ENCODE peak calls at places on chromosomes 4 and X, in seven cellular contexts. One of them, this sample, is unnamed.

GRCh38 chr4:8737075-8737474 is 134.6 kb downstream of the HMX1 start:
- DNase-seq in stromal cell of bone marrow: no peak
- DNase-seq in type B pancreatic cell: no peak
- DNase-seq in HTR-8/SVneo: no peak
- DNase-seq in esophagus squamous epithelium: no peak
- DNase-seq in HT1080: no peak
- DNase-seq in activated T-helper 9 cell treated with anti-CD3 and anti-CD28 coated beads, Interleukin-2, amount 50 U/mL, for 16 hours: no peak
- DNase-seq in this sample: no peak

GRCh38 chr4:123399638-123400358 is 3.2 kb downstream of the SPRY1 start:
- DNase-seq in stromal cell of bone marrow: no peak
- DNase-seq in type B pancreatic cell: no peak
- DNase-seq in HTR-8/SVneo: no peak
- DNase-seq in esophagus squamous epithelium: no peak
- DNase-seq in HT1080: no peak
- DNase-seq in activated T-helper 9 cell treated with anti-CD3 and anti-CD28 coated beads, Interleukin-2, amount 50 U/mL, for 16 hours: no peak
- DNase-seq in this sample: no peak

GRCh38 chrX:86023806-86024205 is 23.6 kb downstream of the CHM start:
- DNase-seq in stromal cell of bone marrow: no peak
- DNase-seq in type B pancreatic cell: no peak
- DNase-seq in HTR-8/SVneo: no peak
- DNase-seq in esophagus squamous epithelium: no peak
- DNase-seq in HT1080: peak
- DNase-seq in activated T-helper 9 cell treated with anti-CD3 and anti-CD28 coated beads, Interleukin-2, amount 50 U/mL, for 16 hours: no peak
- DNase-seq in this sample: no peak

GRCh38 chrX:107574054-107574683 is 54.1 kb upstream of the PRPS1 start:
- DNase-seq in stromal cell of bone marrow: no peak
- DNase-seq in type B pancreatic cell: no peak
- DNase-seq in HTR-8/SVneo: no peak
- DNase-seq in esophagus squamous epithelium: no peak
- DNase-seq in HT1080: peak
- DNase-seq in activated T-helper 9 cell treated with anti-CD3 and anti-CD28 coated beads, Interleukin-2, amount 50 U/mL, for 16 hours: no peak
- DNase-seq in this sample: no peak

GRCh38 chr4:146398896-146399443 is 122.8 kb downstream of the SLC10A7 start:
- DNase-seq in stromal cell of bone marrow: no peak
- DNase-seq in type B pancreatic cell: no peak
- DNase-seq in HTR-8/SVneo: no peak
- DNase-seq in esophagus squamous epithelium: no peak
- DNase-seq in HT1080: no peak
- DNase-seq in activated T-helper 9 cell treated with anti-CD3 and anti-CD28 coated beads, Interleukin-2, amount 50 U/mL, for 16 hours: no peak
- DNase-seq in this sample: no peak

GRCh38 chr4:98474408-98474844 is 184.0 kb downstream of the TSPAN5 start:
- DNase-seq in stromal cell of bone marrow: peak
- DNase-seq in type B pancreatic cell: no peak
- DNase-seq in HTR-8/SVneo: no peak
- DNase-seq in esophagus squamous epithelium: no peak
- DNase-seq in HT1080: peak
- DNase-seq in activated T-helper 9 cell treated with anti-CD3 and anti-CD28 coated beads, Interleukin-2, amount 50 U/mL, for 16 hours: no peak
- DNase-seq in this sample: no peak

GRCh38 chr4:124243671-124244366 is 468.7 kb downstream of the ANKRD50 start:
- DNase-seq in stromal cell of bone marrow: no peak
- DNase-seq in type B pancreatic cell: no peak
- DNase-seq in HTR-8/SVneo: no peak
- DNase-seq in esophagus squamous epithelium: no peak
- DNase-seq in HT1080: no peak
- DNase-seq in activated T-helper 9 cell treated with anti-CD3 and anti-CD28 coated beads, Interleukin-2, amount 50 U/mL, for 16 hours: no peak
- DNase-seq in this sample: no peak

GRCh38 chrX:22541926-22542325 is 269.2 kb downstream of the CBLL2 start:
- DNase-seq in stromal cell of bone marrow: no peak
- DNase-seq in type B pancreatic cell: no peak
- DNase-seq in HTR-8/SVneo: no peak
- DNase-seq in esophagus squamous epithelium: no peak
- DNase-seq in HT1080: peak
- DNase-seq in activated T-helper 9 cell treated with anti-CD3 and anti-CD28 coated beads, Interleukin-2, amount 50 U/mL, for 16 hours: no peak
- DNase-seq in this sample: no peak

GRCh38 chrX:31336419-31336818 is 264.6 kb upstream of the FTHL17 start:
- DNase-seq in stromal cell of bone marrow: no peak
- DNase-seq in type B pancreatic cell: no peak
- DNase-seq in HTR-8/SVneo: no peak
- DNase-seq in esophagus squamous epithelium: no peak
- DNase-seq in HT1080: no peak
- DNase-seq in activated T-helper 9 cell treated with anti-CD3 and anti-CD28 coated beads, Interleukin-2, amount 50 U/mL, for 16 hours: no peak
- DNase-seq in this sample: no peak

GRCh38 chr4:182643801-182644311 is 273.3 kb downstream of the DCTD start:
- DNase-seq in stromal cell of bone marrow: peak
- DNase-seq in type B pancreatic cell: no peak
- DNase-seq in HTR-8/SVneo: peak
- DNase-seq in esophagus squamous epithelium: no peak
- DNase-seq in HT1080: peak
- DNase-seq in activated T-helper 9 cell treated with anti-CD3 and anti-CD28 coated beads, Interleukin-2, amount 50 U/mL, for 16 hours: no peak
- DNase-seq in this sample: no peak

GRCh38 chr4:17785858-17786257 is 4.4 kb upstream of the FAM184B start:
- DNase-seq in stromal cell of bone marrow: no peak
- DNase-seq in type B pancreatic cell: no peak
- DNase-seq in HTR-8/SVneo: no peak
- DNase-seq in esophagus squamous epithelium: no peak
- DNase-seq in HT1080: no peak
- DNase-seq in activated T-helper 9 cell treated with anti-CD3 and anti-CD28 coated beads, Interleukin-2, amount 50 U/mL, for 16 hours: no peak
- DNase-seq in this sample: no peak

GRCh38 chr4:33134366-33134765 is 2414.2 kb downstream of the PCDH7 start:
- DNase-seq in stromal cell of bone marrow: no peak
- DNase-seq in type B pancreatic cell: no peak
- DNase-seq in HTR-8/SVneo: no peak
- DNase-seq in esophagus squamous epithelium: no peak
- DNase-seq in HT1080: no peak
- DNase-seq in activated T-helper 9 cell treated with anti-CD3 and anti-CD28 coated beads, Interleukin-2, amount 50 U/mL, for 16 hours: no peak
- DNase-seq in this sample: no peak